ENCODE peak calls at places on chromosomes 7 and 10, in six cellular contexts. X is A549, F is WTC11, B is H1, M is endothelial cell of umbilical vein, E is HepG2. I is an unnamed sample.

GRCh38 chr10:103397191-103397825 is 882 bp downstream of the PDCD11 start:
- DNase-seq in X (no peak), F (no peak), B (no peak), M (no peak), E (no peak), I (no peak)

GRCh38 chr10:46250481-46250880 is 36.3 kb upstream of the ANTXRL start:
- DNase-seq in X (no peak), F (no peak), B (no peak), M (no peak), E (no peak), I (no peak)

GRCh38 chr7:157204134-157204533 is 65.4 kb downstream of the UBE3C start:
- DNase-seq in X (no peak), F (no peak), B (no peak), M (no peak), E (no peak), I (no peak)

GRCh38 chr7:15314922-15315321 is 246.9 kb downstream of the AGMO start:
- DNase-seq in X (no peak), F (no peak), B (no peak), M (no peak), E (no peak), I (no peak)

GRCh38 chr10:17519457-17519856 is 65.1 kb upstream of the ST8SIA6 start:
- DNase-seq in X (no peak), F (no peak), B (no peak), M (no peak), E (no peak), I (no peak)

GRCh38 chr10:98536551-98536950 is 89.8 kb upstream of the HPS1 start:
- DNase-seq in X (peak), F (no peak), B (no peak), M (no peak), E (peak), I (no peak)

GRCh38 chr10:60044221-60044620 is 137.9 kb upstream of the CCDC6 start:
- DNase-seq in X (no peak), F (no peak), B (no peak), M (no peak), E (no peak), I (no peak)

GRCh38 chr10:69222157-69223027 is 2.3 kb downstream of the HKDC1 start:
- DNase-seq in X (peak), F (peak), B (peak), M (peak), E (peak), I (peak)

GRCh38 chr7:75795831-75796285 is 17.7 kb downstream of the CCL24 start:
- DNase-seq in X (no peak), F (no peak), B (no peak), M (no peak), E (no peak), I (peak)

GRCh38 chr10:26455567-26456315 is 17.6 kb downstream of the APBB1IP start:
- DNase-seq in X (no peak), F (no peak), B (no peak), M (no peak), E (no peak), I (no peak)

GRCh38 chr10:29765330-29765729 is 130.6 kb upstream of the SVIL start:
- DNase-seq in X (no peak), F (no peak), B (no peak), M (no peak), E (no peak), I (no peak)

GRCh38 chr7:108138911-108139310 is 8.8 kb upstream of the LAMB4 start:
- DNase-seq in X (no peak), F (no peak), B (no peak), M (peak), E (no peak), I (no peak)

GRCh38 chr10:15901889-15902288 is 41.6 kb upstream of the MINDY3 start:
- DNase-seq in X (no peak), F (no peak), B (no peak), M (no peak), E (no peak), I (no peak)

GRCh38 chr7:150824379-150825177 is 24.0 kb downstream of the TMEM176A start:
- DNase-seq in X (peak), F (no peak), B (no peak), M (no peak), E (no peak), I (peak)

GRCh38 chr7:29325508-29325907 is 130.9 kb downstream of the CHN2 start:
- DNase-seq in X (no peak), F (no peak), B (no peak), M (no peak), E (no peak), I (no peak)

GRCh38 chr10:92689663-92690210 is at the start of gene HHEX:
- DNase-seq in X (peak), F (peak), B (no peak), M (peak), E (peak), I (peak)

GRCh38 chr7:45581271-45581780 is 7.2 kb downstream of the ADCY1 start:
- DNase-seq in X (no peak), F (no peak), B (no peak), M (no peak), E (no peak), I (no peak)

GRCh38 chr7:18119985-18120384 is 92.3 kb upstream of the PRPS1L1 start:
- DNase-seq in X (peak), F (peak), B (no peak), M (peak), E (no peak), I (no peak)

GRCh38 chr7:33973235-33974015 is 68.1 kb downstream of the BMPER start:
- DNase-seq in X (peak), F (no peak), B (no peak), M (no peak), E (no peak), I (no peak)

GRCh38 chr10:87865201-87866025 is 2.0 kb downstream of the PTEN start:
- DNase-seq in X (no peak), F (no peak), B (no peak), M (peak), E (no peak), I (no peak)

GRCh38 chr7:108402865-108403264 is 53.4 kb downstream of the NRCAM start:
- DNase-seq in X (no peak), F (no peak), B (no peak), M (peak), E (no peak), I (no peak)

GRCh38 chr10:17217661-17218306 is 10.3 kb upstream of the VIM start:
- DNase-seq in X (no peak), F (no peak), B (no peak), M (no peak), E (no peak), I (no peak)

GRCh38 chr7:25803117-25803887 is 348.7 kb upstream of the NFE2L3 start:
- DNase-seq in X (no peak), F (no peak), B (no peak), M (no peak), E (no peak), I (no peak)

GRCh38 chr10:62626096-62626495 is 178.4 kb upstream of the ADO start:
- DNase-seq in X (no peak), F (no peak), B (no peak), M (no peak), E (no peak), I (no peak)

GRCh38 chr10:127576751-127577161 is 27.6 kb downstream of the NPS start:
- DNase-seq in X (no peak), F (no peak), B (no peak), M (no peak), E (no peak), I (no peak)

GRCh38 chr10:69403519-69403918 is 13.2 kb downstream of the TACR2 start:
- DNase-seq in X (no peak), F (no peak), B (no peak), M (peak), E (no peak), I (no peak)

GRCh38 chr7:127239814-127240213 is 12.9 kb downstream of the GRM8 start:
- DNase-seq in X (peak), F (peak), B (peak), M (no peak), E (no peak), I (peak)

GRCh38 chr10:35447693-35448407 is 111.5 kb downstream of the CCNY start:
- DNase-seq in X (peak), F (peak), B (no peak), M (peak), E (peak), I (peak)

GRCh38 chr10:90959826-90960225 is 38.9 kb upstream of the ANKRD1 start:
- DNase-seq in X (no peak), F (no peak), B (no peak), M (no peak), E (no peak), I (no peak)

GRCh38 chr10:48472670-48473069 is 132.2 kb downstream of the ARHGAP22 start:
- DNase-seq in X (no peak), F (no peak), B (no peak), M (no peak), E (no peak), I (no peak)

GRCh38 chr10:6563075-6563474 is 17.0 kb downstream of the PRKCQ start:
- DNase-seq in X (no peak), F (no peak), B (no peak), M (no peak), E (no peak), I (no peak)

GRCh38 chr10:99461230-99461629 is 30.8 kb upstream of the GOT1 start:
- DNase-seq in X (peak), F (no peak), B (no peak), M (peak), E (no peak), I (no peak)

GRCh38 chr10:114491933-114492332 is 87.6 kb upstream of the AFAP1L2 start:
- DNase-seq in X (no peak), F (no peak), B (no peak), M (no peak), E (no peak), I (no peak)

GRCh38 chr7:69622960-69623359 is 24.7 kb downstream of the AUTS2 start:
- DNase-seq in X (no peak), F (no peak), B (no peak), M (no peak), E (peak), I (no peak)

GRCh38 chr7:156966387-156966786 is 16.9 kb downstream of the NOM1 start:
- DNase-seq in X (no peak), F (no peak), B (no peak), M (no peak), E (no peak), I (no peak)

GRCh38 chr10:71086439-71087080 is 125.8 kb upstream of the UNC5B start:
- DNase-seq in X (no peak), F (no peak), B (peak), M (no peak), E (no peak), I (peak)

DNA sequence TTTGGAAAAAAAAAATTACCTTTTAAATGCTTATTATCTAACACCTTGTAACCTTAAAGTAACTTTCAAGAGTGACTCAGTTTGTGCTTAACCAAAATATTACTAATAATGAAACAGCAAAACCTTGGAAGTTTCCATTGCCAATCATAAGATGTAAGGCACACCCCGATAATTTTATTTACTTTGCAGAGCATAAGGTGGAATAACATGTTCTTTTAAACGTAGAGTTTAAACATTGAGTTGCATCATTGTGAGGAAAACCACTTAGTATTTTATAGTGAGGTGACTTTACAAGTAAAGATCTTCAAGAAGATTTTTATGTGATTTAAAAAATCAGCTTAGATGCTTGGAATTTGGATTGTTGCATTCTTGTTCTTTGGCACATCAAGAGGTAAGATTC is at the start of gene PNLIPRP3:
- DNase-seq in X (no peak), F (no peak), B (no peak), M (no peak), E (no peak), I (no peak)
- TF ChIP-seq JUN in X (no peak), F (no peak), B (no peak), M (no peak), E (no peak), I (no peak)

GRCh38 chr10:111856631-111857030 is 326.9 kb downstream of the GPAM start:
- DNase-seq in X (no peak), F (no peak), B (no peak), M (no peak), E (peak), I (no peak)
- TF ChIP-seq JUN in X (no peak), F (no peak), B (no peak), M (no peak), E (no peak), I (no peak)

GRCh38 chr10:124975977-124976514 is 34.1 kb downstream of the ZRANB1 start:
- DNase-seq in X (no peak), F (no peak), B (no peak), M (peak), E (no peak), I (no peak)
- TF ChIP-seq JUN in X (no peak), F (no peak), B (no peak), M (peak), E (no peak), I (no peak)

GRCh38 chr10:86187840-86188239 is 178.8 kb downstream of the GRID1 start:
- DNase-seq in X (no peak), F (no peak), B (no peak), M (no peak), E (no peak), I (no peak)

GRCh38 chr10:86188796-86189558 is 177.6 kb downstream of the GRID1 start:
- DNase-seq in X (no peak), F (no peak), B (no peak), M (no peak), E (no peak), I (no peak)

GRCh38 chr10:86189891-86190290 is 176.7 kb downstream of the GRID1 start:
- DNase-seq in X (no peak), F (no peak), B (no peak), M (no peak), E (no peak), I (no peak)

GRCh38 chr10:86186633-86187032 is 180.0 kb downstream of the GRID1 start:
- DNase-seq in X (no peak), F (no peak), B (no peak), M (no peak), E (no peak), I (no peak)

DNA sequence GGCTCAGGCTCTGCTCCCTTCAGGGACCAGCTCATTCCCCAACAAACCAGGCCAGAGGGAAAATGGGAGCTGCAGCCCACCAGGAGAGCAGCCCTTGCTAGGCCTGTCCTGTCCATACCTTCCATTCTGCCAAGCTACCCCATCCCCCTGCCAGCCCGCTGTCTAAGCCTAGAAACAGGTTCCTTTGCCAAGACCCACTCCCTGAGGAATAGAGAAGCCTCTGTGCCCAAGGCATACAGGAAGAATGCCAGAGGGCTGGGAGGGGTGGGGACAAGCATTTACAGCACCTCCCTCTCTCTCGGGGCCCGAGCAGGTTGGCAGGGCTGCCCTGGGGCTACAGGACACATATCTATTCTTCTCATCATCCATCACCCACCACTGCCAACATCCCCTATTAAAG is 178.3 kb downstream of the GRID1 start:
- DNase-seq in X (no peak), F (no peak), B (no peak), M (no peak), E (no peak), I (no peak)
- TF ChIP-seq JUN in X (no peak), F (no peak), B (no peak), M (no peak), E (no peak), I (no peak)

GRCh38 chr10:74510594-74510993 is 315.8 kb upstream of the KAT6B start:
- DNase-seq in X (no peak), F (no peak), B (no peak), M (no peak), E (peak), I (no peak)
- TF ChIP-seq JUN in X (no peak), F (no peak), B (no peak), M (no peak), E (no peak), I (no peak)

GRCh38 chr7:338295-339061 is 48.5 kb downstream of the FOXL3 start:
- DNase-seq in X (no peak), F (no peak), B (no peak), M (no peak), E (no peak), I (no peak)

GRCh38 chr7:340979-341694 is 51.2 kb downstream of the FOXL3 start:
- DNase-seq in X (no peak), F (no peak), B (no peak), M (no peak), E (no peak), I (no peak)

GRCh38 chr7:339062-339342 is 49.0 kb downstream of the FOXL3 start:
- DNase-seq in X (no peak), F (no peak), B (no peak), M (no peak), E (no peak), I (no peak)

GRCh38 chr7:340200-340937 is 50.4 kb downstream of the FOXL3 start:
- DNase-seq in X (no peak), F (no peak), B (no peak), M (no peak), E (no peak), I (no peak)

DNA sequence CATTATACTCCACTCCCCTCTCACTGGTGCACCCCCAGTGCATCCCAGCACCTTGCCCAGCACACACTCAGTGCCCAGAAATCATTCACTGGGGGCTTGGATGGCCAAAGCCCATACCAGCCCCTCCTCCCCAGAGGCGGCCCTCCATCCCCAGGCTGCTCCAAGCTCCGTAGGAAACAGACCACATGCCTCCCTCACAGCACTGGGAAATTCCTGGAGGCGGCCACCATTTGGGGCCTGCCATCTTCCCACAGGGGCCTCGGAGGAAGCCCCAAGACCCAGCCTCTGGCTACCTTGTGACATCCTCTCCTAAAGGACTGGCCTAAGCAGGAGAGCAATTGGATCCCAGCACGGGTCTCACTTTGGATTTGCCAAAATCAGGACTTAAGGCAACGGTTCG is 49.7 kb downstream of the FOXL3 start:
- DNase-seq in X (no peak), F (no peak), B (no peak), M (no peak), E (no peak), I (no peak)
- TF ChIP-seq JUN in X (no peak), F (no peak), B (no peak), M (no peak), E (no peak), I (no peak)

DNA sequence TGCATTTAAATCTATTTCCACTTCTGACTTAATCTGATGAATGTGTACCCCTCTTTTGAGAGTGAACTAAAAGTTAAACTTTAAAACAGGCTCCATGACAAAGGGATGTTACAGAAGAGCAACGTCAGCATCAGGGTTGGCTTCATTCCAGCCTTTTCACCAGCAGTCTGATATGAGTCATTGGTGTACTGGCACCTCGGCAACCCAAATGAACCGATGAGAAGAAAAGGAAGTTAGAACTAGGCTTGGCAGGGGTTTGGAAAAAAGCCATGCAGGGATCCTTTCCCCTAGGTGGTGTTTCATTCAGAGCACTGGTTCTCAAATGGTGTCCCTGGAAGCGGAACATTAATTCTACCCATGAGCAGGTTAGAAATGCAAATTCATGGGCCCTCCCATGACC is 53.6 kb downstream of the SEC61G start:
- DNase-seq in X (peak), F (no peak), B (no peak), M (peak), E (no peak), I (no peak)
- TF ChIP-seq JUN in X (no peak), F (no peak), B (no peak), M (no peak), E (no peak), I (no peak)